ENCODE peak calls at places on chromosomes 6 and 20, in seven cellular contexts. H is LNCaP clone FGC, U is astrocyte of the spinal cord, E is AG10803, L is HCT116, Q is AG04449, Y is uterus. J is an unnamed sample.
A peak's percentile ranks its signal among the peaks of the same experiment; 100 is the strongest.

GRCh38 chr6:148535976-148536375 is 193.3 kb downstream of the SASH1 start:
- DNase-seq in H (no peak), U (peak; percentile 66), E (peak; percentile 98), L (no peak), Q (no peak), Y (no peak), J (peak; percentile 88)

GRCh38 chr6:140782941-140783340 is 1349.8 kb upstream of the GJE1 start:
- DNase-seq in H (no peak), U (no peak), E (peak; percentile 57), L (no peak), Q (peak; percentile 7), Y (no peak), J (no peak)

GRCh38 chr6:144335914-144336313 is 50.8 kb downstream of the UTRN start:
- DNase-seq in H (no peak), U (no peak), E (no peak), L (peak; percentile 16), Q (no peak), Y (no peak), J (no peak)

GRCh38 chr20:40587038-40587437 is 102.0 kb downstream of the MAFB start:
- DNase-seq in H (no peak), U (no peak), E (no peak), L (no peak), Q (no peak), Y (no peak), J (no peak)

GRCh38 chr6:140816696-140817095 is 1316.0 kb upstream of the GJE1 start:
- DNase-seq in H (no peak), U (no peak), E (peak; percentile 28), L (no peak), Q (no peak), Y (no peak), J (no peak)

GRCh38 chr6:108653864-108654402 is 93.2 kb downstream of the FOXO3 start:
- DNase-seq in H (no peak), U (peak; percentile 39), E (peak; percentile 56), L (no peak), Q (no peak), Y (peak; percentile 67), J (no peak)

GRCh38 chr6:141309295-141309694 is 823.4 kb upstream of the GJE1 start:
- DNase-seq in H (no peak), U (no peak), E (peak; percentile 18), L (no peak), Q (no peak), Y (no peak), J (no peak)

GRCh38 chr20:63082308-63082938 is 75.7 kb upstream of the BHLHE23 start:
- DNase-seq in H (no peak), U (peak; percentile 19), E (peak; percentile 13), L (no peak), Q (no peak), Y (no peak), J (no peak)

GRCh38 chr6:35148167-35148741 is 7.1 kb upstream of the TCP11 start:
- DNase-seq in H (no peak), U (peak; percentile 74), E (peak; percentile 44), L (no peak), Q (no peak), Y (no peak), J (no peak)

GRCh38 chr20:4190792-4191519 is 175.6 kb upstream of the RNF24 start:
- DNase-seq in H (no peak), U (no peak), E (no peak), L (no peak), Q (no peak), Y (no peak), J (no peak)

GRCh38 chr20:4192378-4193048 is 177.2 kb upstream of the RNF24 start:
- DNase-seq in H (no peak), U (no peak), E (peak; percentile 24), L (no peak), Q (no peak), Y (no peak), J (no peak)

GRCh38 chr20:4193053-4193452 is 177.7 kb upstream of the RNF24 start:
- DNase-seq in H (no peak), U (no peak), E (no peak), L (no peak), Q (no peak), Y (no peak), J (no peak)

GRCh38 chr20:4195499-4195898 is 180.1 kb upstream of the RNF24 start:
- DNase-seq in H (no peak), U (peak; percentile 12), E (peak; percentile 38), L (no peak), Q (no peak), Y (no peak), J (no peak)
- TF ChIP-seq CTCF in H (peak; percentile 68), U (peak; percentile 71), E (peak; percentile 65), L (no peak), Q (peak; percentile 67), Y (no peak), J (peak; percentile 61)

DNA sequence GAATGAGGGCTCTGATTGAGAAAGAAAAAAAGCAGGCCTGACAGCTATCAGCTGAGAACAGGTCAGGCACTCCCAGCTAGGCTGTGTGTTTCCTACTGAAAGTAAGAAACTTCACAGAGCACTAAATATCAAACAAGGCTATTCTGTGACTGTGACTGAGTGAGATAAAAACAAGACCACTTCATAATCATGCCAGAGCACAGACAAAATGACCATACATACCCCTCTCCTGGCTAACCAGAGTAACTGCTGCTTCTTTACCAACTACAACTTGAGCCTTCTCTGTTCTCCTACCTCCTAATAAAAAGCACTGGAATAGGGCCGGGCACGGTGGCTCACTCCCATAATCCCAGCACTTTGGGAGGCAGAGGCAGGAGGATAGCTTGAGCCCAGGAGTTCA is 6.8 kb upstream of the BTN1A1 start:
- DNase-seq in H (no peak), U (no peak), E (peak; percentile 28), L (no peak), Q (no peak), Y (no peak), J (no peak)
- TF ChIP-seq CTCF in H (no peak), U (peak; percentile 39), E (peak; percentile 30), L (peak; percentile 6), Q (peak; percentile 13), Y (no peak), J (peak; percentile 20)

GRCh38 chr6:50147371-50147770 is 97.6 kb upstream of the DEFB112 start:
- DNase-seq in H (no peak), U (no peak), E (no peak), L (no peak), Q (no peak), Y (no peak), J (no peak)

GRCh38 chr6:50141100-50141499 is 91.4 kb upstream of the DEFB112 start:
- DNase-seq in H (no peak), U (no peak), E (no peak), L (no peak), Q (no peak), Y (no peak), J (no peak)

GRCh38 chr6:50143011-50143719 is 93.4 kb upstream of the DEFB112 start:
- DNase-seq in H (no peak), U (no peak), E (peak; percentile 8), L (no peak), Q (no peak), Y (no peak), J (no peak)

GRCh38 chr6:50145125-50145524 is 95.4 kb upstream of the DEFB112 start:
- DNase-seq in H (no peak), U (no peak), E (peak; percentile 3), L (no peak), Q (no peak), Y (no peak), J (no peak)
- TF ChIP-seq CTCF in H (peak; percentile 50), U (peak; percentile 45), E (peak; percentile 48), L (peak; percentile 6), Q (no peak), Y (no peak), J (no peak)

GRCh38 chr20:37943501-37944455 is 40.9 kb downstream of the VSTM2L start:
- DNase-seq in H (no peak), U (no peak), E (no peak), L (no peak), Q (no peak), Y (no peak), J (no peak)
- TF ChIP-seq CTCF in H (no peak), U (no peak), E (no peak), L (no peak), Q (peak; percentile 2), Y (no peak), J (no peak)

GRCh38 chr20:44471481-44471882 is 4.2 kb upstream of the TTPAL start:
- DNase-seq in H (peak; percentile 17), U (peak; percentile 43), E (peak; percentile 86), L (no peak), Q (no peak), Y (no peak), J (no peak)
- TF ChIP-seq CTCF in H (peak; percentile 60), U (peak; percentile 51), E (peak; percentile 88), L (peak; percentile 36), Q (peak; percentile 51), Y (no peak), J (peak; percentile 59)

J was measured in AG09319.